ENCODE peak calls at places on chromosome 16, in four cellular contexts. B, T, M and V are unnamed samples.

GRCh38 chr16:48609453-48610023 is 442 bp downstream of the N4BP1 start:
- DNase-seq in M (peak), T (peak), B (no peak), V (peak)

GRCh38 chr16:58563235-58563634 is 47.9 kb downstream of the SETD6 start:
- DNase-seq in M (no peak), T (no peak), B (peak), V (no peak)

GRCh38 chr16:87317766-87318121 is 552 bp upstream of the C16orf95 start:
- DNase-seq in M (peak), B (peak), T (peak), V (peak)

GRCh38 chr16:57998484-57998883 is 2.0 kb downstream of the ZNF319 start:
- DNase-seq in B (peak), M (no peak), T (no peak), V (no peak)

GRCh38 chr16:82509636-82510035 is 117.1 kb upstream of the CDH13 start:
- DNase-seq in B (no peak), T (no peak), M (no peak), V (no peak)

GRCh38 chr16:22098538-22099255 is 6.4 kb downstream of the VWA3A start:
- DNase-seq in M (peak), B (peak), T (no peak), V (peak)

GRCh38 chr16:27689711-27690110 is 139.8 kb downstream of the KATNIP start:
- DNase-seq in B (no peak), M (no peak), T (no peak), V (no peak)

GRCh38 chr16:2964416-2965223 is 545 bp downstream of the KREMEN2 start:
- DNase-seq in B (peak), T (peak), M (peak), V (peak)

GRCh38 chr16:71442041-71442440 is at the start of gene TLE7:
- DNase-seq in M (no peak), B (no peak), T (no peak), V (no peak)

GRCh38 chr16:4859900-4860255 is 12.6 kb downstream of the UBN1 start:
- DNase-seq in T (no peak), B (peak), M (no peak), V (no peak)

GRCh38 chr16:31002252-31002700 is 8.2 kb downstream of the STX1B start:
- DNase-seq in T (no peak), B (no peak), M (no peak), V (no peak)

GRCh38 chr16:3413730-3414379 is 12.8 kb downstream of the ZNF174 start:
- DNase-seq in B (no peak), M (no peak), T (peak), V (no peak)

GRCh38 chr16:23339781-23340180 is 37.7 kb downstream of the SCNN1B start:
- DNase-seq in M (no peak), B (peak), T (no peak), V (no peak)

GRCh38 chr16:73043828-73044493 is 4.0 kb downstream of the ZFHX3 start:
- DNase-seq in B (no peak), T (no peak), M (no peak), V (no peak)

GRCh38 chr16:86874141-86874540 is 295.8 kb downstream of the FOXL1 start:
- DNase-seq in T (no peak), B (peak), M (peak), V (peak)

GRCh38 chr16:17526956-17527355 is 56.2 kb upstream of the XYLT1 start:
- DNase-seq in B (no peak), T (no peak), M (no peak), V (no peak)

GRCh38 chr16:66606000-66606751 is 1.7 kb downstream of the CMTM3 start:
- DNase-seq in T (no peak), B (no peak), M (no peak), V (no peak)

GRCh38 chr16:24010440-24011089 is 174.8 kb downstream of the PRKCB start:
- DNase-seq in B (peak), T (peak), M (peak), V (peak)

GRCh38 chr16:17962726-17963125 is 373.8 kb downstream of the NPIPA8 start:
- DNase-seq in B (no peak), T (no peak), M (no peak), V (no peak)

GRCh38 chr16:15482068-15482747 is 47.8 kb downstream of the BMERB1 start:
- DNase-seq in B (peak), T (no peak), M (no peak), V (peak)

GRCh38 chr16:2465653-2466415 is 5.3 kb upstream of the NTN3 start:
- DNase-seq in T (no peak), B (peak), M (no peak), V (no peak)

GRCh38 chr16:88593489-88593888 is 23.3 kb downstream of the ZC3H18 start:
- DNase-seq in M (no peak), T (no peak), B (no peak), V (no peak)

GRCh38 chr16:1218061-1218929 is 6.8 kb downstream of the TPSG1 start:
- DNase-seq in T (no peak), B (no peak), M (no peak), V (no peak)

GRCh38 chr16:73143681-73144370 is 95.9 kb upstream of the ZFHX3 start:
- DNase-seq in B (no peak), T (no peak), M (no peak), V (no peak)

GRCh38 chr16:85029413-85029794 is 1.8 kb downstream of the KIAA0513 start:
- DNase-seq in M (no peak), B (peak), T (peak), V (no peak)

GRCh38 chr16:77579283-77579985 is 142.9 kb upstream of the NUDT7 start:
- DNase-seq in B (no peak), T (no peak), M (no peak), V (no peak)

GRCh38 chr16:85746431-85747227 is 4.3 kb downstream of the C16orf74 start:
- DNase-seq in B (peak), T (no peak), M (no peak), V (peak)

GRCh38 chr16:77624085-77624484 is 98.2 kb upstream of the NUDT7 start:
- DNase-seq in B (no peak), T (no peak), M (no peak), V (no peak)

DNA sequence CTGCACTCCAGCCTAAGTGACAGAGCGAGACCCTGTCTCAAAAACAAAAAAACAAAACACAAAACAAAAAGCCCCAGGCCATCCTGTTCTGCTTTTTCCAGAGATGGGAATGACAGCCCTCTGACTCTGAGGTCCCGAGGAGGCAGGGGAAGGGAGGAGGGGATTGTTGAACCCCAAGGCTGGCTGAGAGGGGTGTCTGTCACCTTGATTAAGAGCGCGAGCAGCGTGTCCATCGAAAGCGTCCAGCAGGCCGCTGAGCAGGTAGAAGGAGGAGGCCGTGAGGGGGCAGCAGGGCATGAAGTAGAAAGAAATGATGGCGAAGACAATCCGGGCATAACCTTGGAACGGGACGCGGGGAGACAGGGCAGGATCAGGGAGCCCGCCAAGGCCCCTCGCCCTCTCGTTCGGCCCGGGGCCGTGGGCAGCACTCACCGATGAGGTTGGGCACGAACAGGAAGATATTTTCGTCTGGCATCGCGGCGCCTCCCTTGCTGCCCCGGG is 593 bp downstream of the CDIPT start:
- DNase-seq in B (peak), M (peak), T (peak), V (peak)
- TF ChIP-seq CTCF in B (no peak), M (peak), T (peak), V (no peak)

GRCh38 chr16:79317026-79317425 is 283.5 kb downstream of the MAF start:
- DNase-seq in T (no peak), B (no peak), M (no peak), V (no peak)

GRCh38 chr16:79317521-79317920 is 283.0 kb downstream of the MAF start:
- DNase-seq in T (no peak), M (no peak), B (no peak), V (no peak)

GRCh38 chr16:79318137-79318899 is 282.2 kb downstream of the MAF start:
- DNase-seq in B (no peak), T (no peak), M (no peak), V (no peak)

GRCh38 chr16:79325211-79325610 is 275.3 kb downstream of the MAF start:
- DNase-seq in M (no peak), T (no peak), B (no peak), V (no peak)

DNA sequence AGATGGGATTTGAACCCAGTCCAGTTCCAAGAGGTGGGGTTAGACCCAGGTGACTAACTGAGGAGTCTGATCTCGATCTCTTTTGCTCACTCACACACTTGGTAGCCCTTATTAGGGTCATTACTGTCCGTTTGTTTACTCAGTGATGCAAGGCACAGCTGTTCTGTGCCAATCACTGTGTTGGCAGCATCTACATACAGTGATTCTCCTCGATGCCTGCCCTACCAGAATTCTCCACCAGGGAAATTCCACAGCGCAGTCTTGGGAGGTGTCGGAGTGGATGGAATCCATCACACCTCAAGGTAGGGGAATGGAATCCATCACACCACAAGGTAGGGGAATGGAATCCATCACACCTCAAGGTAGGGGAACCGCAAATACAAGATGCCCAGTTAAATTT is 279.6 kb downstream of the MAF start:
- DNase-seq in M (no peak), B (no peak), T (no peak), V (no peak)
- TF ChIP-seq CTCF in M (no peak), B (no peak), T (no peak), V (no peak)

GRCh38 chr16:180101-180920 is at the start of gene HBQ1:
- DNase-seq in M (peak), T (no peak), B (no peak), V (no peak)
- TF ChIP-seq CTCF in M (peak), T (peak), B (no peak), V (no peak)

DNA sequence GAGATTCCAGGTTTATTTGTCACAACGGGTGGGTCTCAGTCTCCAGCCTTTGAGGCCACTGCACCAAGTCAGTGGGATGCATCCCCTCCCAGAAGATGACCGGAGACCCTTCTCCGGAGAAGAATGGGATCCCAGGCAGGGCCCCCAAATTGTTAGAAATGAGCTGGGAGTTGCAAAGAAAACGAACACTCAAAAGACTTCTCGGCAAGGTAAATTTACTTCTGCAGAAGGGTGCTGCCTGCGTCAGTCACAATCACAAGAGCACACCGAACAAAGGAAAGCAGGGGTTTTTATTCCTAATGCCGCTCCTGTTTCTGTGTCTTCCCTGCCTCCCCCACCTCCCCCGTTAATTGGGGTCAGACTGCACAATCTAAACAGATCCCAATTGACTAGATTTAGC is 61.4 kb downstream of the ATF7IP2 start:
- DNase-seq in T (no peak), B (no peak), M (no peak), V (no peak)
- TF ChIP-seq CTCF in T (no peak), B (no peak), M (no peak), V (no peak)

DNA sequence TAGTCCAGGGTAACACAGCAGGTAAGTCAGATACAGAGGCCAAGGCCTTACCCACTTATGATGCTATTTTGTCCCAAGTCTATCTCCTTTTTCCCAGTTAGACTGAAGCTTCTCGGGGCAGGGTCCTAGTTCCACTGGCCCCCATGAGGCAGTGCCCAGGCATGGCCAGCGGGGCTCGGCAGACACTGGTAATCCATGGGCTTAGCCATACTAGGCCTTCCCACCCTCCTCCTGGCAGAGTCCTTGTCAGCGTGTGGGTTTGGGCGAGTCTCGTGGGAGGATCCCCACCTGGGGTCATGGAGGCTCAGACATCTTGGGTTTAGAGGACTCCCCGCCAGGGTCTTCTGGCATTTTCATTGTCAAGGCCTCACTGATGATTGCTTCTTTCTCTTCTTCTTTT is 84.7 kb upstream of the BRD7 start:
- DNase-seq in T (no peak), B (no peak), M (no peak), V (no peak)
- TF ChIP-seq CTCF in T (no peak), B (no peak), M (no peak), V (no peak)